ENCODE peak calls at places on chromosomes 3 and 15, in ten cellular contexts. A is A549, G is Caco-2, Q is cardiac muscle cell, T is tibial nerve, N is AG09309, L is HFFc6, I is ovary, U is cardiac fibroblast, H is transverse colon. V is an unnamed sample.

GRCh38 chr3:182682263-182683229 is 110.8 kb upstream of the ATP11B start:
- DNase-seq in I (peak; percentile 18), A (peak; percentile 51), L (no peak), H (peak; percentile 77), U (peak; percentile 43), Q (peak; percentile 44), G (peak; percentile 59), T (no peak), N (no peak), V (peak; percentile 68)

GRCh38 chr15:100229181-100230163 is 112.3 kb downstream of the ADAMTS17 start:
- DNase-seq in T (no peak), Q (peak; percentile 76), N (no peak), U (peak; percentile 49), H (no peak), A (no peak), L (no peak), I (no peak), G (no peak), V (no peak)

GRCh38 chr3:127028766-127029520 is 46.0 kb downstream of the PLXNA1 start:
- DNase-seq in U (no peak), L (no peak), H (no peak), A (no peak), I (no peak), G (no peak), T (no peak), Q (no peak), N (no peak), V (no peak)

GRCh38 chr3:71315431-71315830 is 268.1 kb downstream of the FOXP1 start:
- DNase-seq in T (no peak), N (no peak), U (no peak), G (no peak), A (no peak), I (no peak), L (no peak), Q (no peak), H (no peak), V (no peak)

GRCh38 chr3:98039322-98040024 is 4.4 kb upstream of the GABRR3 start:
- DNase-seq in H (peak; percentile 44), Q (peak; percentile 89), I (peak; percentile 17), N (peak; percentile 57), U (peak; percentile 89), L (peak; percentile 82), T (peak; percentile 78), A (peak; percentile 35), G (peak; percentile 53), V (peak; percentile 69)

GRCh38 chr3:173529062-173529711 is 131.6 kb downstream of the NLGN1 start:
- DNase-seq in G (peak; percentile 39), T (no peak), A (no peak), U (peak; percentile 6), N (no peak), H (no peak), L (no peak), I (no peak), Q (peak; percentile 8), V (no peak)

GRCh38 chr15:40986820-40987219 is 33.5 kb downstream of the CHAC1 start:
- DNase-seq in N (no peak), A (no peak), G (no peak), T (no peak), L (no peak), Q (no peak), I (no peak), U (no peak), H (no peak), V (no peak)

GRCh38 chr15:44153352-44153751 is 41.7 kb downstream of the FRMD5 start:
- DNase-seq in I (no peak), T (no peak), L (no peak), A (no peak), Q (no peak), U (no peak), H (no peak), N (no peak), G (no peak), V (no peak)

DNA sequence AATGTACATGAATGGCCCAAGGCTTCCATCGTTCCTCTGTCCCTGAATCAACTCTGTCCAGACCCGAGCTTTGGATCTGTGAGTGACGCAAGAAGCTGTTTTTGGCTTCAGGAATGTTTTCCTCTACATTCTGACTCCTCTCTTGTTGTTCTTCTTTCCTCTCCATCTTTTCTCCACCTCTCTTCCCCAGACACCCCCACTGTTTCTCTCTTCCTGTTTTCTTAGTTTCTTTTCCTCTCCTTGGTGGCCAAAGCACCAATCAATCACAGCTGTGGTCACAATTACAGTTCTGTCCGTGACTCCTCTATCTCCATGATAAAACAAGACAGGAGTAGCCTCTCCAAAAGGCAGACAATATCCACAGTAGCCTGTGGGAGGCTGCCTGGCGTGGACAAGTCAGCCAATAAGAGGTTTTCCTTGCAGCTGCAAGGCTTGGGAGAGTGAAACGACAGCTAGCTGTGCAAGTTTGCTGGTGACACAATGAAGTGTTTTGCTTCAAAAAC is 4.9 kb upstream of the TMEM212 start:
- DNase-seq in U (peak; percentile 93), I (peak; percentile 64), N (no peak), T (peak; percentile 71), Q (peak; percentile 94), L (peak; percentile 73), H (peak; percentile 20), G (no peak), A (no peak), V (peak; percentile 26)
- TF ChIP-seq CTCF in U (peak; percentile 17), I (no peak), N (peak; percentile 25), T (no peak), Q (no peak), L (peak; percentile 24), H (peak; percentile 10), G (no peak), A (no peak), V (no peak)

GRCh38 chr15:53506370-53506769 is 253.1 kb downstream of the WDR72 start:
- DNase-seq in I (no peak), G (no peak), T (no peak), N (no peak), Q (no peak), L (no peak), U (no peak), A (peak; percentile 5), H (no peak), V (no peak)

GRCh38 chr15:53511175-53511574 is 248.3 kb downstream of the WDR72 start:
- DNase-seq in T (no peak), L (no peak), Q (no peak), A (no peak), H (no peak), N (no peak), G (no peak), I (no peak), U (no peak), V (no peak)

GRCh38 chr15:53513431-53513830 is 246.0 kb downstream of the WDR72 start:
- DNase-seq in I (no peak), A (no peak), T (no peak), H (no peak), Q (no peak), U (no peak), L (no peak), G (no peak), N (no peak), V (no peak)

DNA sequence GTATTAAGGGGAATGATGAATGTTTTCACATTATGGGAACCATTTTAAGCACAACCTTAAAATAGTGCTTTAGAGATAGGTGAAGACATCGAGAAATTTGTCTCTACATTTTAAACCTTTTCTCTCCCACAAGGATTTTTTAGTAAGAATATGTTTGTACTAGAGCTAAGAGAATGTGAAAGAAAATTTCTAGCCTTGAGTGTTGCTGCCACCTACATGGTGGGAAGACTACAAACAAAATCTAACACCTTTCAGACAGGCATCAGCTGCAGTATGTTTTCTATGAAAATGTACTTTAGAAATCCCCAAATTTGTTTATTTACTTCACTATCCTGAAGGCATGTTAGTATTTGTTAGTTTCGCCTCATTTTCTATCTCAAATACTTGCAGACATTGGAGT is 247.4 kb downstream of the WDR72 start:
- DNase-seq in H (no peak), N (no peak), G (no peak), L (no peak), U (no peak), Q (no peak), A (no peak), T (no peak), I (no peak), V (no peak)
- TF ChIP-seq CTCF in H (no peak), N (no peak), G (peak; percentile 27), L (no peak), U (no peak), Q (no peak), A (peak; percentile 19), T (no peak), I (no peak), V (peak; percentile 43)

DNA sequence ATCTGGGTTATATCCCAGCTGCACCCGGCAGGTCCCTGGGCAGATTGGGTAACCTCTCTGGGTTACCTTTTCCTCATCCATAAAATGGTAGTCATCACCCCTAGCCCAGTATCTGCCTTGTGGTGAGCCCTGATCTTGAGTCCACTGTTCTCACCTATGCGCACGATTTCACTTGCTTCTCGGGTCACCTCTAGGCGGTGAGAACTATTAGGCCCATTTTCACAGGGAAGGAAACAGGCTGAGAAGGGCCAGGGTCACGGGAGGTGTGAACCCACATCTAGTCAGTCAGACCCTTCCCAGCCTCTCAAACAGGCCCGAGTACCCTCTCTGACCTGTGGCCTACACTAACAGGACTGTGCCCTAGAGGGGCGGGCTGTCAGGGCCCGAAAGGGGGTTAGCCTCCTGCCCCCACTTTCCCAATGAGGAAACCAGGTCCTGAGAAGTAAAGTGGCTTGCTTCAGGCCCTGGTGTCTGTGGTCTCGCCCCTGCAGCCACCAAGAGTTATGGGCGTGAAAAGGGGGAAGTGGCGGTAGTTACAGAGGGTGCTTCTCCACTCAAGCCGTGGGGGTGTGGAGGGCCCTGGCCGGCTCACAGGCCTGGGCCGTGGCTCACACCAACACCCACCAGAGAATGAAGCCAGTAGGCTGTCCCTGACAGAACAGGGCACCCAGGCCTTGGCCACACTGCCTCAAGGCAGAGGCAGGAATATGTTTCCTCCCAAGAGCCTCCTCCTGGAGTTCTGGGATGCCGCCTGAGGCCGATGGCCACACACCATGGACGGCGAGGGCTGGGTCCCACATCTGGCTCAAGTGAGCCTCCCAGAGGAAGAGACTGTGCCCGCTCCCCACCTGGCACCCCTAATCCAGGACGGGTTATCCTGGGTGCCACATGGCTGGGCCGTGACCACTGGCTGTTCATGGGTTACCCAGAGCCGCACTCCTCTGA is 19.5 kb downstream of the PSTPIP1 start:
- DNase-seq in Q (no peak), L (no peak), G (no peak), H (no peak), A (no peak), U (no peak), I (no peak), N (no peak), T (no peak), V (no peak)
- TF ChIP-seq CTCF in Q (no peak), L (no peak), G (no peak), H (no peak), A (no peak), U (no peak), I (no peak), N (no peak), T (no peak), V (no peak)

GRCh38 chr3:93904568-93904967 is 69.1 kb downstream of the PROS1 start:
- DNase-seq in T (no peak), L (no peak), N (no peak), U (no peak), A (no peak), H (no peak), Q (no peak), I (no peak), G (no peak), V (no peak)

GRCh38 chr3:93910085-93910484 is 63.6 kb downstream of the PROS1 start:
- DNase-seq in T (no peak), L (no peak), N (no peak), H (no peak), Q (peak; percentile 16), A (no peak), U (peak; percentile 22), I (no peak), G (no peak), V (no peak)

GRCh38 chr3:93907132-93907531 is 66.6 kb downstream of the PROS1 start:
- DNase-seq in N (no peak), H (no peak), A (no peak), G (no peak), U (no peak), L (no peak), Q (no peak), T (no peak), I (no peak), V (no peak)

GRCh38 chr3:93906245-93906644 is 67.5 kb downstream of the PROS1 start:
- DNase-seq in L (no peak), H (no peak), G (no peak), Q (peak; percentile 42), N (no peak), A (peak; percentile 0), I (no peak), U (peak; percentile 22), T (no peak), V (no peak)
- TF ChIP-seq CTCF in L (no peak), H (no peak), G (no peak), Q (peak; percentile 5), N (no peak), A (no peak), I (no peak), U (no peak), T (no peak), V (no peak)